ENCODE peak calls at places on chromosome 19, in five cellular contexts. L, V, D, C and N are unnamed samples.

GRCh38 chr19:36051236-36051635 is 2.8 kb downstream of the THAP8 start:
- DNase-seq in V (no peak), C (no peak), L (no peak), D (peak; percentile 50), N (no peak)

GRCh38 chr19:16627194-16627927 is 643 bp downstream of the MED26 start:
- DNase-seq in V (peak; percentile 3), C (no peak), L (peak; percentile 31), D (peak; percentile 24), N (no peak)

GRCh38 chr19:52542984-52543664 is 15.7 kb downstream of the ZNF808 start:
- DNase-seq in D (no peak), C (no peak), L (no peak), V (no peak), N (no peak)

GRCh38 chr19:9871626-9872338 is 36.7 kb downstream of the PIN1 start:
- DNase-seq in C (no peak), D (peak; percentile 14), V (no peak), L (no peak), N (no peak)

GRCh38 chr19:2719910-2720776 is 1.0 kb downstream of the DIRAS1 start:
- DNase-seq in V (peak; percentile 26), C (no peak), L (no peak), D (no peak), N (no peak)

GRCh38 chr19:16076958-16077611 is 790 bp downstream of the TPM4 start:
- DNase-seq in C (peak; percentile 76), L (peak; percentile 47), D (peak; percentile 55), V (peak; percentile 31), N (no peak)

GRCh38 chr19:58584498-58585441 is 11.6 kb upstream of the MZF1 start:
- DNase-seq in V (no peak), D (no peak), C (no peak), L (no peak), N (no peak)

GRCh38 chr19:21604351-21604926 is 99.0 kb downstream of the ZNF429 start:
- DNase-seq in L (no peak), C (no peak), V (peak; percentile 66), D (peak; percentile 26), N (no peak)

GRCh38 chr19:14375055-14375581 is 6.1 kb upstream of the ADGRE5 start:
- DNase-seq in C (peak; percentile 78), D (no peak), V (no peak), L (peak; percentile 50), N (no peak)

GRCh38 chr19:11387154-11388034 is 3.3 kb upstream of the EPOR start:
- DNase-seq in D (no peak), L (no peak), V (no peak), C (no peak), N (no peak)

GRCh38 chr19:36489920-36490415 is 607 bp upstream of the ZNF566 start:
- DNase-seq in V (peak; percentile 96), C (peak; percentile 84), L (peak; percentile 82), D (peak; percentile 95), N (peak; percentile 49)

GRCh38 chr19:41029524-41030432 is 38.7 kb downstream of the CYP2B6 start:
- DNase-seq in C (no peak), L (no peak), D (no peak), V (no peak), N (no peak)

GRCh38 chr19:15913384-15913783 is 15.5 kb upstream of the CYP4F2 start:
- DNase-seq in D (no peak), L (no peak), C (no peak), V (no peak), N (no peak)

GRCh38 chr19:43395561-43395960 is 19.1 kb upstream of the TEX101 start:
- DNase-seq in D (no peak), L (no peak), C (no peak), V (no peak), N (no peak)

GRCh38 chr19:51994048-51994644 is 7.5 kb upstream of the ZNF350 start:
- DNase-seq in L (no peak), V (peak; percentile 10), C (no peak), D (no peak), N (no peak)

GRCh38 chr19:58181902-58182576 is 822 bp upstream of the ZNF274 start:
- DNase-seq in C (no peak), V (peak; percentile 20), D (peak; percentile 55), L (peak; percentile 18), N (no peak)

GRCh38 chr19:51140441-51140840 is 1.7 kb upstream of the SIGLEC7 start:
- DNase-seq in L (no peak), C (no peak), D (no peak), V (no peak), N (no peak)

GRCh38 chr19:58397533-58398037 is 2.1 kb downstream of the RNF225 start:
- DNase-seq in L (no peak), V (no peak), D (no peak), C (no peak), N (no peak)

GRCh38 chr19:6694147-6694815 is 24.3 kb upstream of the TNFSF14 start:
- DNase-seq in D (no peak), V (no peak), C (no peak), L (no peak), N (no peak)

GRCh38 chr19:42132030-42132628 is at the start of gene POU2F2:
- DNase-seq in V (no peak), C (no peak), D (no peak), L (peak; percentile 57), N (no peak)

GRCh38 chr19:27657271-27658051 is 1555.5 kb downstream of the UQCRFS1 start:
- DNase-seq in V (no peak), C (no peak), D (no peak), L (no peak), N (no peak)

GRCh38 chr19:54875506-54875905 is 1.5 kb downstream of the FCAR start:
- DNase-seq in D (no peak), C (no peak), L (no peak), V (no peak), N (no peak)

GRCh38 chr19:3062165-3063105 is at the start of gene TLE5:
- DNase-seq in D (peak; percentile 73), V (no peak), C (peak; percentile 77), L (peak; percentile 70), N (no peak)

GRCh38 chr19:40143612-40144011 is 47.6 kb upstream of the MAP3K10 start:
- DNase-seq in C (no peak), L (no peak), D (no peak), V (peak; percentile 24), N (no peak)

GRCh38 chr19:42178791-42179500 is 38.5 kb downstream of the DEDD2 start:
- DNase-seq in L (no peak), C (no peak), V (no peak), D (peak; percentile 15), N (no peak)

DNA sequence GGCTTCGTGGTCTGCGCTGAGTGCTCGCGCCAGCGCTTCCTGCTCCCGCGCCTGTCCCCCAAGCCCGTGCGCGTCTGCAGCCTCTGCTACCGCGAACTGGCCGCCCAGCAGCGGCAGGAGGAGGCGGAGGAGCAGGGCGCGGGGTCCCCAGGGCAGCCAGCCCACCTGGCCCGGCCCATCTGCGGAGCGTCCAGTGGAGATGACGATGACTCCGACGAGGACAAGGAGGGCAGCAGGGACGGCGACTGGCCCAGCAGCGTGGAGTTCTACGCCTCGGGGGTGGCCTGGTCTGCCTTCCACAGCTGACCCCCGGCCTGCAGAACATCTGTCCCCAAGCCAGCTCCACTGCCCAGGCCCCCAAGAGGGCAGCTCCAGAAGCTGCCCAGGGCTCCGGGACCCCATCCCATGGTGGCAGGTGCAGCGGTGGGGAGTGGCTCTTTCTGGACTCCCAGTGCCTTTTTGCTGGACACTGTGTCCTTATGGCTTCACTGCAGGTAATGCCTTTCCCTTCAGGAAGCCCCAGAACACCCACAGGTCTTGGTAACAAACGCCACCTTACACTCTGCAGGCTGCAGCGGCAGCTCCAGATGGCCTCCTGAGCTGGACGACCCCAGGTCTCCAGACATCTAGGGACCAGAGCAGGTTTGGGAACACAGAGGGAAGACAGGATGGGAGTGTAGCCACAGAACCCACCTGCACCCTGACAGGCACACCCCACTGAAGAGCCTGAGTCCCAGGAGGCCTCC is 9.3 kb downstream of the PLEKHF1 start:
- DNase-seq in D (no peak), C (no peak), V (no peak), L (no peak), N (no peak)
- H3K4me1 ChIP-seq in D (no peaks in the 10 kb centered on the region), C (peaks cover 6% of the 10 kb centered on the region), V (peaks cover 9% of the 10 kb centered on the region), L (no peaks in the 10 kb centered on the region), N (peaks cover 44% of the 10 kb centered on the region)

GRCh38 chr19:44777715-44778347 is at the start of gene CBLC:
- DNase-seq in D (peak; percentile 61), C (no peak), V (no peak), L (peak; percentile 90), N (no peak)

GRCh38 chr19:44776402-44777096 is 1.1 kb upstream of the CBLC start:
- DNase-seq in D (no peak), L (no peak), C (no peak), V (no peak), N (no peak)

GRCh38 chr19:44772969-44773368 is 4.7 kb upstream of the CBLC start:
- DNase-seq in L (no peak), V (peak; percentile 74), D (no peak), C (no peak), N (no peak)

GRCh38 chr19:44775676-44776240 is 1.9 kb upstream of the CBLC start:
- DNase-seq in D (no peak), V (no peak), C (no peak), L (no peak), N (no peak)

GRCh38 chr19:44774614-44775013 is 3.1 kb upstream of the CBLC start:
- DNase-seq in D (no peak), L (no peak), V (no peak), C (no peak), N (no peak)
- H3K4me1 ChIP-seq in D (no peaks in the 10 kb centered on the region), L (no peaks in the 10 kb centered on the region), V (peaks cover 13% of the 10 kb centered on the region), C (peaks cover 2% of the 10 kb centered on the region), N (peaks cover 6% of the 10 kb centered on the region)

GRCh38 chr19:33261511-33262192 is 36.0 kb upstream of the SLC7A10 start:
- DNase-seq in C (no peak), V (no peak), D (no peak), L (no peak), N (no peak)

GRCh38 chr19:33267706-33268105 is 34.6 kb downstream of the CEBPA start:
- DNase-seq in V (no peak), C (no peak), D (no peak), L (no peak), N (no peak)

GRCh38 chr19:33266971-33267484 is 35.3 kb downstream of the CEBPA start:
- DNase-seq in L (no peak), V (no peak), D (no peak), C (no peak), N (no peak)

GRCh38 chr19:33263325-33264023 is 37.8 kb upstream of the SLC7A10 start:
- DNase-seq in D (no peak), L (no peak), V (no peak), C (no peak), N (no peak)

GRCh38 chr19:33264881-33265445 is 37.4 kb downstream of the CEBPA start:
- DNase-seq in D (no peak), V (no peak), C (no peak), L (no peak), N (no peak)
- H3K4me1 ChIP-seq in D (peaks cover 5% of the 10 kb centered on the region), V (no peaks in the 10 kb centered on the region), C (no peaks in the 10 kb centered on the region), L (no peaks in the 10 kb centered on the region), N (no peaks in the 10 kb centered on the region)

GRCh38 chr19:1101337-1101698 is 2.5 kb upstream of the GPX4 start:
- DNase-seq in V (no peak), C (no peak), L (no peak), D (no peak), N (no peak)

GRCh38 chr19:1094978-1095701 is at the start of gene POLR2E:
- DNase-seq in V (peak; percentile 99), L (peak; percentile 98), D (peak; percentile 99), C (peak; percentile 99), N (peak; percentile 92)

GRCh38 chr19:1094655-1094977 is 559 bp downstream of the POLR2E start:
- DNase-seq in V (no peak), D (no peak), L (no peak), C (no peak), N (no peak)

GRCh38 chr19:1097810-1098176 is 2.6 kb upstream of the POLR2E start:
- DNase-seq in L (no peak), C (no peak), V (no peak), D (no peak), N (no peak)

GRCh38 chr19:1098177-1099051 is 3.2 kb upstream of the POLR2E start:
- DNase-seq in D (no peak), L (no peak), V (no peak), C (no peak), N (no peak)
- H3K4me1 ChIP-seq in D (peaks cover 22% of the 10 kb centered on the region), L (peaks cover 31% of the 10 kb centered on the region), V (peaks cover 21% of the 10 kb centered on the region), C (peaks cover 34% of the 10 kb centered on the region), N (peaks cover 73% of the 10 kb centered on the region)